ENCODE peak calls at places on chromosomes 7 and 10, in nine cellular contexts. U is fibroblast of gingiva; Y is NCI-H1436 treated with DMSO at 0.1 percent for 48 hours; V is activated CD4-positive, CD25-positive, alpha-beta regulatory T cell; T is retina; S is CD8-positive, alpha-beta T cell; A is activated T-helper 9 cell treated with anti-CD3 and anti-CD28 coated beads, Interleukin-2, amount 50 U/mL, for 16 hours; M is H9; L is pancreas. X is an unnamed sample.
A peak's percentile ranks its signal among the peaks of the same experiment; 100 is the strongest.

GRCh38 chr10:9789996-9790395 is 1227.7 kb upstream of the CELF2 start:
- DNase-seq in U (no peak), Y (no peak), V (no peak), T (no peak), S (no peak), A (no peak), M (no peak), L (no peak), X (no peak)

GRCh38 chr10:75660833-75661232 is 229.4 kb downstream of the LRMDA start:
- DNase-seq in U (no peak), Y (no peak), V (no peak), T (peak; percentile 51), S (no peak), A (no peak), M (no peak), L (no peak), X (peak; percentile 43)

GRCh38 chr7:24024689-24025088 is 259.3 kb upstream of the NPY start:
- DNase-seq in U (no peak), Y (no peak), V (no peak), T (peak; percentile 55), S (no peak), A (no peak), M (no peak), L (no peak), X (no peak)

GRCh38 chr10:127982601-127983000 is 75.7 kb downstream of the PTPRE start:
- DNase-seq in U (no peak), Y (no peak), V (no peak), T (no peak), S (no peak), A (no peak), M (peak; percentile 12), L (no peak), X (no peak)

GRCh38 chr10:88923525-88923924 is 29.0 kb downstream of the ACTA2 start:
- DNase-seq in U (no peak), Y (no peak), V (no peak), T (no peak), S (no peak), A (no peak), M (no peak), L (no peak), X (no peak)

GRCh38 chr10:13608246-13608853 is 21.6 kb downstream of the PRPF18 start:
- DNase-seq in U (no peak), Y (no peak), V (no peak), T (no peak), S (no peak), A (no peak), M (no peak), L (no peak), X (peak; percentile 47)

GRCh38 chr7:103857435-103857834 is 132.0 kb downstream of the RELN start:
- DNase-seq in U (no peak), Y (peak; percentile 57), V (no peak), T (peak; percentile 36), S (no peak), A (no peak), M (peak; percentile 47), L (no peak), X (no peak)

GRCh38 chr7:159193543-159193942 is 48.9 kb upstream of the VIPR2 start:
- DNase-seq in U (no peak), Y (no peak), V (no peak), T (no peak), S (no peak), A (no peak), M (no peak), L (no peak), X (no peak)

GRCh38 chr10:69100136-69100872 is 12.4 kb downstream of the SRGN start:
- DNase-seq in U (no peak), Y (no peak), V (no peak), T (no peak), S (no peak), A (no peak), M (peak; percentile 74), L (no peak), X (no peak)

GRCh38 chr7:44394112-44394447 is 68.7 kb upstream of the CAMK2B start:
- DNase-seq in U (no peak), Y (no peak), V (no peak), T (no peak), S (no peak), A (no peak), M (peak; percentile 1), L (no peak), X (no peak)

GRCh38 chr7:41268874-41269273 is 434.0 kb downstream of the INHBA start:
- DNase-seq in U (no peak), Y (no peak), V (no peak), T (no peak), S (no peak), A (no peak), M (no peak), L (no peak), X (no peak)

GRCh38 chr7:155756322-155756721 is 55.9 kb downstream of the SHH start:
- DNase-seq in U (no peak), Y (no peak), V (no peak), T (no peak), S (no peak), A (no peak), M (no peak), L (no peak), X (no peak)

X was measured in AG10803.